ENCODE peak calls at places on chromosomes 16 and 17, in ten cellular contexts. A is adrenal gland, S is transverse colon, B is A549, U is body of pancreas, O is glutamatergic neuron, H is spleen, X is cardiac fibroblast, Q is AG04449, Z is osteoblast. D is an unnamed sample.
A peak's percentile ranks its signal among the peaks of the same experiment; 100 is the strongest.

GRCh38 chr16:50820225-50820624 is 78.3 kb downstream of the CYLD start:
- DNase-seq in A (no peak), S (no peak), B (no peak), U (no peak), O (no peak), H (no peak), X (no peak), Q (no peak), Z (no peak), D (no peak)

GRCh38 chr17:81373536-81374160 is 21.6 kb upstream of the BAHCC1 start:
- DNase-seq in A (no peak), S (no peak), B (no peak), U (no peak), O (no peak), H (peak; percentile 70), X (no peak), Q (no peak), Z (no peak), D (no peak)

GRCh38 chr17:979539-980405 is at the start of gene NXN:
- DNase-seq in A (peak; percentile 88), S (peak; percentile 92), B (peak; percentile 82), U (peak; percentile 84), O (peak; percentile 95), H (peak; percentile 97), X (peak; percentile 70), Q (no peak), Z (peak; percentile 98), D (no peak)

GRCh38 chr17:4808378-4808767 is 1.4 kb downstream of the PLD2 start:
- DNase-seq in A (peak; percentile 74), S (peak; percentile 29), B (no peak), U (peak; percentile 71), O (no peak), H (no peak), X (no peak), Q (no peak), Z (peak; percentile 81), D (no peak)

GRCh38 chr16:49644143-49644460 is 211.8 kb downstream of the ZNF423 start:
- DNase-seq in A (no peak), S (no peak), B (no peak), U (no peak), O (no peak), H (no peak), X (peak; percentile 73), Q (no peak), Z (peak; percentile 78), D (no peak)

GRCh38 chr16:80231888-80232287 is 308.9 kb upstream of the DYNLRB2 start:
- DNase-seq in A (no peak), S (no peak), B (no peak), U (peak; percentile 10), O (no peak), H (no peak), X (peak; percentile 83), Q (peak; percentile 28), Z (peak; percentile 86), D (no peak)

GRCh38 chr17:47942568-47942967 is 1.2 kb downstream of the PNPO start:
- DNase-seq in A (no peak), S (no peak), B (no peak), U (no peak), O (no peak), H (no peak), X (no peak), Q (no peak), Z (no peak), D (no peak)

GRCh38 chr16:79336437-79337229 is 263.9 kb downstream of the MAF start:
- DNase-seq in A (no peak), S (no peak), B (no peak), U (no peak), O (no peak), H (no peak), X (no peak), Q (no peak), Z (no peak), D (no peak)

GRCh38 chr17:39223907-39224777 is 1.6 kb downstream of the STAC2 start:
- DNase-seq in A (no peak), S (no peak), B (no peak), U (no peak), O (peak; percentile 27), H (no peak), X (no peak), Q (no peak), Z (peak; percentile 79), D (no peak)

GRCh38 chr16:80622007-80622406 is 81.2 kb downstream of the DYNLRB2 start:
- DNase-seq in A (no peak), S (no peak), B (no peak), U (no peak), O (no peak), H (no peak), X (no peak), Q (no peak), Z (no peak), D (no peak)

GRCh38 chr17:51764387-51764971 is 394.0 kb downstream of the CA10 start:
- DNase-seq in A (peak; percentile 50), S (peak; percentile 50), B (peak; percentile 78), U (peak; percentile 59), O (peak; percentile 64), H (no peak), X (peak; percentile 72), Q (peak; percentile 9), Z (peak; percentile 73), D (no peak)

GRCh38 chr17:73189417-73190099 is 3.3 kb upstream of the COG1 start:
- DNase-seq in A (peak; percentile 49), S (no peak), B (peak; percentile 87), U (no peak), O (peak; percentile 61), H (no peak), X (peak; percentile 63), Q (no peak), Z (peak; percentile 91), D (no peak)

GRCh38 chr17:31048142-31048541 is 46.6 kb upstream of the NF1 start:
- DNase-seq in A (no peak), S (no peak), B (no peak), U (no peak), O (no peak), H (no peak), X (no peak), Q (no peak), Z (no peak), D (no peak)

GRCh38 chr17:42289863-42290165 is 1.5 kb downstream of the STAT5A start:
- DNase-seq in A (no peak), S (no peak), B (no peak), U (no peak), O (no peak), H (peak; percentile 77), X (no peak), Q (no peak), Z (no peak), D (no peak)

DNA sequence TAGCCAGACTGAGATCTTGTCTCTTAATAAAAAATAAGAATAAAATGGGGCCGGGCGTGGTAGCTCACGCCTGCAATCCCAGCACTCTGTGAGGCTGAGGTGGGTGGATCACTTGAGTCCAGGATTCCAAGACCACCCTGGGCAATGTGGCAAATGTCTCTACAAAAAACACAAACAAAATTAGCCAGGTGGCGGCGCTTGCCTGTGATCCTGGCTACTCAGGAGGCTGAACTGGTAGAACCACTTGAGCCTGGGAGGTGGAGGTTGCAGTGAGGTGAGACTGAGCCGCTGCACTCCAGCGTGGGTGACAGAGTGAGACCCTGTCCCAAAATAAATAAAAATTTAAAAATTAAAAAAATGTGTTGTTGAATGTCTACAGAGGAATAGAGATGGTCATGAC is 2.9 kb upstream of the DEF8 start:
- DNase-seq in A (no peak), S (no peak), B (no peak), U (no peak), O (no peak), H (no peak), X (no peak), Q (no peak), Z (no peak), D (no peak)
- TF ChIP-seq CTCF in A (no peak), S (no peak), B (no peak), U (no peak), O (no peak), H (no peak), X (no peak), Q (no peak), Z (no peak), D (no peak)

GRCh38 chr16:12311309-12311708 is 334.8 kb downstream of the SNX29 start:
- DNase-seq in A (no peak), S (no peak), B (no peak), U (no peak), O (no peak), H (no peak), X (no peak), Q (no peak), Z (no peak), D (no peak)
- TF ChIP-seq CTCF in A (no peak), S (no peak), B (no peak), U (no peak), O (no peak), H (no peak), X (no peak), Q (no peak), Z (no peak), D (no peak)

GRCh38 chr17:21279582-21279981 is 4.9 kb upstream of the MAP2K3 start:
- DNase-seq in A (no peak), S (no peak), B (no peak), U (no peak), O (no peak), H (no peak), X (no peak), Q (no peak), Z (no peak), D (no peak)

GRCh38 chr17:21277332-21277731 is 7.2 kb upstream of the MAP2K3 start:
- DNase-seq in A (no peak), S (no peak), B (no peak), U (no peak), O (no peak), H (no peak), X (no peak), Q (no peak), Z (no peak), D (no peak)

GRCh38 chr17:21280081-21280518 is 4.4 kb upstream of the MAP2K3 start:
- DNase-seq in A (peak; percentile 94), S (peak; percentile 92), B (peak; percentile 85), U (peak; percentile 89), O (peak; percentile 96), H (peak; percentile 99), X (peak; percentile 81), Q (no peak), Z (peak; percentile 98), D (no peak)

GRCh38 chr17:21279198-21279535 is 5.3 kb upstream of the MAP2K3 start:
- DNase-seq in A (no peak), S (no peak), B (no peak), U (no peak), O (no peak), H (no peak), X (no peak), Q (no peak), Z (no peak), D (no peak)

GRCh38 chr17:21278304-21279197 is 6.0 kb upstream of the MAP2K3 start:
- DNase-seq in A (peak; percentile 29), S (peak; percentile 80), B (no peak), U (peak; percentile 47), O (no peak), H (peak; percentile 87), X (no peak), Q (no peak), Z (peak; percentile 65), D (no peak)
- TF ChIP-seq CTCF in A (no peak), S (peak; percentile 4), B (no peak), U (no peak), O (no peak), H (no peak), X (no peak), Q (no peak), Z (no peak), D (no peak)

DNA sequence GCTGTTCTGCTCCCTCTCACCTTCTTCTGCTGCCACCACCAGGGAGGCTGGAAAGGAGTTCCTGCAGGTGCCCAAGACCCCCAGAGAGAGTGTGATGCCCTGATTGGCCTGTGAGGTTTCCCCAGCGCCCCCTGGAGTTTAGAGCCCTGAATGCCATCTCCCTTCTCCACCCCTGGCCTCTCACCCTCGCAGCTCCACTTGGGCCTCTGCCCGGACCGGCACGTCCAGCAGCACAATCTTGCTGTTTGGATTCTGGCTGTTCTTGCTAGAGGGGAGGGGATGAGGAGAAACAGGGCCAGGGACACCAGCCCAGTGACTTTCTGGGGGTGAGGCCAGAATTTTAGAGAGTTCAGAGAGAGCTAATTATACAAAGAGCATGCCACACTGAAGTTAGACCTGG is 12.5 kb upstream of the FAM171A2 start:
- DNase-seq in A (peak; percentile 48), S (no peak), B (no peak), U (no peak), O (peak; percentile 64), H (no peak), X (peak; percentile 26), Q (no peak), Z (peak; percentile 96), D (no peak)
- TF ChIP-seq CTCF in A (no peak), S (peak; percentile 24), B (peak; percentile 38), U (no peak), O (peak; percentile 62), H (no peak), X (peak; percentile 60), Q (peak; percentile 38), Z (peak; percentile 47), D (peak; percentile 45)